ENCODE peak calls at places on chromosomes 4 and X, in five cellular contexts. T is GM18507; E is effector CD4-positive, alpha-beta T cell; U is amygdala; M is epithelial cell of esophagus. X is an unnamed sample.

GRCh38 chr4:12126476-12126875 is 697.8 kb upstream of the HS3ST1 start:
- DNase-seq in T (no peak), E (no peak), U (no peak), M (peak), X (no peak)

GRCh38 chr4:116397291-116397690 is 688.1 kb downstream of the TRAM1L1 start:
- DNase-seq in T (no peak), E (no peak), U (no peak), M (no peak), X (no peak)

GRCh38 chr4:113773014-113773413 is 11.5 kb upstream of the CAMK2D start:
- DNase-seq in T (no peak), E (no peak), U (no peak), M (no peak), X (no peak)

GRCh38 chr4:38422850-38423249 is 241.1 kb upstream of the KLF3 start:
- DNase-seq in T (no peak), E (no peak), U (no peak), M (no peak), X (no peak)

GRCh38 chr4:108385076-108385475 is 216.3 kb upstream of the LEF1 start:
- DNase-seq in T (no peak), E (no peak), U (no peak), M (no peak), X (no peak)

GRCh38 chr4:2432991-2433530 is 14.3 kb downstream of the CFAP99 start:
- DNase-seq in T (no peak), E (no peak), U (peak), M (no peak), X (peak)

GRCh38 chr4:6894528-6895498 is 14.8 kb upstream of the TBC1D14 start:
- DNase-seq in T (no peak), E (no peak), U (no peak), M (no peak), X (no peak)

GRCh38 chr4:7759221-7759620 is 180.4 kb downstream of the AFAP1 start:
- DNase-seq in T (no peak), E (peak), U (no peak), M (no peak), X (no peak)

GRCh38 chr4:184856277-184856609 is 30.5 kb upstream of the ACSL1 start:
- DNase-seq in T (no peak), E (no peak), U (no peak), M (no peak), X (no peak)

GRCh38 chrX:35680940-35681346 is 117.2 kb upstream of the MAGEB16 start:
- DNase-seq in T (no peak), E (no peak), U (no peak), M (no peak), X (no peak)

X was measured in head of caudate nucleus.